ENCODE peak calls at places on chromosomes 11 and 22, in ten cellular contexts. R, M, B, D, T, J, A, N, E and U are unnamed samples.

GRCh38 chr11:17694711-17695110 is 24.7 kb upstream of the MYOD1 start:
- DNase-seq in N (no peak), A (no peak), J (no peak), E (no peak), R (no peak), M (no peak), T (no peak), D (no peak), B (no peak), U (no peak)

GRCh38 chr11:2988996-2989395 is 3.1 kb downstream of the NAP1L4 start:
- DNase-seq in T (no peak), J (no peak), M (no peak), B (no peak), E (no peak), N (no peak), A (no peak), R (no peak), D (no peak), U (no peak)

GRCh38 chr11:724063-724732 is 18.2 kb downstream of the EPS8L2 start:
- DNase-seq in B (no peak), A (peak), J (no peak), R (no peak), T (no peak), D (no peak), M (no peak), N (peak), E (no peak), U (peak)

GRCh38 chr11:106278391-106278790 is 200.9 kb downstream of the AASDHPPT start:
- DNase-seq in E (no peak), A (no peak), T (no peak), M (no peak), R (no peak), J (no peak), N (no peak), B (peak), D (no peak), U (no peak)

GRCh38 chr22:48720662-48721393 is 1106.8 kb downstream of the BRD1 start:
- DNase-seq in T (no peak), E (no peak), A (no peak), N (no peak), D (no peak), R (no peak), J (no peak), B (no peak), M (no peak), U (no peak)

GRCh38 chr11:79078999-79079398 is 361.8 kb downstream of the TENM4 start:
- DNase-seq in J (no peak), R (no peak), B (no peak), D (no peak), N (no peak), A (no peak), M (no peak), T (no peak), E (no peak), U (no peak)

GRCh38 chr22:50726643-50727340 is 11.2 kb upstream of the ACR start:
- DNase-seq in M (no peak), J (no peak), T (no peak), R (no peak), E (no peak), A (no peak), D (no peak), N (peak), B (no peak), U (no peak)

GRCh38 chr22:24845036-24845918 is 39.3 kb downstream of the SGSM1 start:
- DNase-seq in M (peak), A (no peak), B (no peak), E (no peak), R (no peak), N (no peak), J (peak), D (no peak), T (no peak), U (no peak)

GRCh38 chr11:32713496-32713895 is 81.0 kb downstream of the CCDC73 start:
- DNase-seq in R (no peak), N (peak), M (peak), B (peak), T (peak), E (no peak), A (no peak), D (no peak), J (no peak), U (no peak)

GRCh38 chr11:80627364-80627763 is 1186.5 kb upstream of the TENM4 start:
- DNase-seq in B (no peak), D (no peak), E (no peak), T (no peak), N (no peak), J (no peak), A (no peak), M (no peak), R (no peak), U (no peak)

GRCh38 chr11:1574256-1575242 is 2.5 kb upstream of the DUSP8 start:
- DNase-seq in N (peak), A (peak), R (peak), M (peak), D (no peak), E (peak), T (peak), B (peak), J (peak), U (peak)

GRCh38 chr11:120536797-120537169 is 25.2 kb downstream of the GRIK4 start:
- DNase-seq in N (no peak), D (no peak), J (no peak), E (no peak), M (no peak), B (no peak), R (no peak), A (no peak), T (no peak), U (no peak)

GRCh38 chr11:83938148-83938547 is 652.0 kb upstream of the CCDC90B start:
- DNase-seq in D (no peak), T (no peak), R (no peak), A (no peak), B (no peak), M (no peak), N (no peak), J (no peak), E (no peak), U (no peak)

GRCh38 chr22:32701021-32701420 is 100.5 kb upstream of the TIMP3 start:
- DNase-seq in A (no peak), N (no peak), E (no peak), B (peak), J (no peak), M (peak), D (no peak), R (no peak), T (no peak), U (no peak)

GRCh38 chr11:88553204-88553603 is 215.7 kb upstream of the CTSC start:
- DNase-seq in N (no peak), T (no peak), M (peak), A (no peak), J (no peak), E (no peak), R (no peak), B (no peak), D (no peak), U (no peak)

GRCh38 chr11:18731949-18732821 is 6.2 kb upstream of the IGSF22 start:
- DNase-seq in E (peak), J (peak), T (peak), N (peak), M (peak), A (peak), R (peak), B (peak), D (no peak), U (peak)

GRCh38 chr11:100709233-100709999 is 22.3 kb downstream of the ARHGAP42 start:
- DNase-seq in N (no peak), J (peak), D (no peak), M (peak), B (no peak), R (peak), E (no peak), T (no peak), A (no peak), U (no peak)

GRCh38 chr22:17100621-17101020 is 15.8 kb downstream of the IL17RA start:
- DNase-seq in M (no peak), T (no peak), B (no peak), N (no peak), A (no peak), R (no peak), D (no peak), E (no peak), J (no peak), U (no peak)

GRCh38 chr11:68064876-68065275 is 26.1 kb downstream of the TCIRG1 start:
- DNase-seq in J (no peak), B (no peak), R (no peak), M (no peak), T (no peak), N (no peak), D (no peak), A (no peak), E (no peak), U (no peak)

GRCh38 chr11:123041185-123041584 is 20.8 kb downstream of the HSPA8 start:
- DNase-seq in B (no peak), M (no peak), R (no peak), N (no peak), D (no peak), A (no peak), T (no peak), J (no peak), E (no peak), U (no peak)

GRCh38 chr11:110077866-110078325 is 15.3 kb upstream of the ZC3H12C start:
- DNase-seq in E (no peak), R (peak), N (peak), J (peak), B (peak), A (peak), T (no peak), M (peak), D (no peak), U (no peak)

GRCh38 chr11:130674686-130675085 is 226.2 kb downstream of the ADAMTS15 start:
- DNase-seq in A (no peak), R (no peak), N (no peak), B (no peak), M (no peak), J (peak), D (no peak), E (no peak), T (no peak), U (no peak)

GRCh38 chr11:69200331-69201047 is 44.8 kb downstream of the SMIM38 start:
- DNase-seq in R (no peak), J (no peak), T (no peak), M (no peak), N (peak), B (no peak), E (no peak), A (no peak), D (no peak), U (no peak)

GRCh38 chr11:44361883-44362282 is 51.9 kb upstream of the ALX4 start:
- DNase-seq in D (peak), J (peak), M (no peak), E (no peak), A (no peak), T (no peak), R (no peak), B (no peak), N (no peak), U (no peak)

GRCh38 chr11:60912223-60912850 is 1.6 kb upstream of the TMEM109 start:
- DNase-seq in M (no peak), R (no peak), B (no peak), T (no peak), A (peak), E (peak), N (peak), D (no peak), J (no peak), U (no peak)

GRCh38 chr11:73513707-73514106 is 84.2 kb downstream of the FAM168A start:
- DNase-seq in A (no peak), M (no peak), B (no peak), D (no peak), T (no peak), E (no peak), R (no peak), J (no peak), N (no peak), U (no peak)

GRCh38 chr11:19276859-19277808 is 36.4 kb upstream of the E2F8 start:
- DNase-seq in N (no peak), T (no peak), E (no peak), M (peak), J (peak), A (no peak), B (peak), R (no peak), D (no peak), U (no peak)

GRCh38 chr22:24996420-24996952 is 44.0 kb downstream of the KIAA1671 start:
- DNase-seq in E (no peak), N (peak), B (peak), A (no peak), M (peak), J (peak), T (no peak), D (no peak), R (peak), U (peak)

GRCh38 chr11:2508793-2509192 is 64.0 kb downstream of the KCNQ1 start:
- DNase-seq in N (no peak), J (no peak), T (no peak), B (no peak), D (no peak), E (no peak), A (no peak), M (no peak), R (no peak), U (peak)

GRCh38 chr11:33310720-33311500 is 53.7 kb downstream of the HIPK3 start:
- DNase-seq in R (no peak), D (no peak), A (no peak), N (peak), J (peak), M (peak), T (no peak), E (no peak), B (peak), U (peak)

GRCh38 chr22:19291218-19291579 is 320 bp downstream of the CLTCL1 start:
- DNase-seq in D (no peak), B (peak), N (peak), R (no peak), E (no peak), T (no peak), A (peak), M (peak), J (peak), U (peak)

GRCh38 chr22:37070334-37070733 is 18.8 kb downstream of the KCTD17 start:
- DNase-seq in J (no peak), N (no peak), B (no peak), E (no peak), M (no peak), R (no peak), A (no peak), T (no peak), D (no peak), U (no peak)